ENCODE peak calls at places on chromosomes 3 and 15, in four cellular contexts. One of them, this sample, is unnamed.

GRCh38 chr3:5057857-5058324 is 64.2 kb upstream of the ARL8B start:
- DNase-seq in HepG2: peak; percentile 60
- DNase-seq in body of pancreas: peak; percentile 84
- DNase-seq in testis: peak; percentile 87
- DNase-seq in this sample: peak; percentile 49

GRCh38 chr15:66633346-66633745 is 67.5 kb upstream of the LCTL start:
- DNase-seq in body of pancreas: no peak
- DNase-seq in testis: no peak
- DNase-seq in HepG2: no peak
- DNase-seq in this sample: no peak

GRCh38 chr3:96101013-96101412 is 713.4 kb upstream of the EPHA6 start:
- DNase-seq in testis: no peak
- DNase-seq in HepG2: no peak
- DNase-seq in body of pancreas: no peak
- DNase-seq in this sample: no peak

GRCh38 chr3:50237754-50238548 is 1.9 kb downstream of the GNAI2 start:
- DNase-seq in HepG2: no peak
- DNase-seq in testis: peak; percentile 91
- DNase-seq in body of pancreas: peak; percentile 57
- DNase-seq in this sample: peak; percentile 88

GRCh38 chr3:71245971-71246860 is 337.3 kb downstream of the FOXP1 start:
- DNase-seq in HepG2: peak; percentile 76
- DNase-seq in body of pancreas: no peak
- DNase-seq in testis: peak; percentile 60
- DNase-seq in this sample: no peak

GRCh38 chr15:31280037-31280830 is 46.4 kb upstream of the KLF13 start:
- DNase-seq in testis: peak; percentile 92
- DNase-seq in body of pancreas: peak; percentile 25
- DNase-seq in HepG2: peak; percentile 68
- DNase-seq in this sample: no peak

GRCh38 chr3:195542261-195542660 is 864 bp downstream of the PPP1R2 start:
- DNase-seq in testis: no peak
- DNase-seq in HepG2: no peak
- DNase-seq in body of pancreas: no peak
- DNase-seq in this sample: no peak

GRCh38 chr3:175601521-175601920 is 742.4 kb downstream of the NAALADL2 start:
- DNase-seq in HepG2: no peak
- DNase-seq in body of pancreas: no peak
- DNase-seq in testis: no peak
- DNase-seq in this sample: no peak

GRCh38 chr3:148992635-148993230 is 1.4 kb downstream of the GYG1 start:
- DNase-seq in HepG2: no peak
- DNase-seq in body of pancreas: no peak
- DNase-seq in testis: no peak
- DNase-seq in this sample: no peak

GRCh38 chr3:81726735-81727134 is 34.7 kb downstream of the GBE1 start:
- DNase-seq in HepG2: no peak
- DNase-seq in testis: no peak
- DNase-seq in body of pancreas: no peak
- DNase-seq in this sample: no peak

GRCh38 chr3:22901684-22902083 is 301.4 kb upstream of the UBE2E2 start:
- DNase-seq in testis: no peak
- DNase-seq in HepG2: no peak
- DNase-seq in body of pancreas: no peak
- DNase-seq in this sample: no peak

GRCh38 chr3:196315821-196316220 is 2.2 kb downstream of the DYNLT2B start:
- DNase-seq in HepG2: no peak
- DNase-seq in testis: no peak
- DNase-seq in body of pancreas: no peak
- DNase-seq in this sample: no peak

GRCh38 chr3:39143051-39143885 is 10.1 kb downstream of the CSRNP1 start:
- DNase-seq in testis: no peak
- DNase-seq in body of pancreas: no peak
- DNase-seq in HepG2: no peak
- DNase-seq in this sample: no peak
- TF ChIP-seq POLR2A in testis: no peak
- TF ChIP-seq POLR2A in body of pancreas: no peak
- TF ChIP-seq POLR2A in HepG2: no peak
- TF ChIP-seq POLR2A in this sample: no peak

GRCh38 chr3:136861890-136862610 is at the start of gene NCK1:
- DNase-seq in HepG2: peak; percentile 95
- DNase-seq in body of pancreas: peak; percentile 98
- DNase-seq in testis: peak; percentile 99
- DNase-seq in this sample: peak; percentile 89
- TF ChIP-seq POLR2A in HepG2: peak; percentile 91
- TF ChIP-seq POLR2A in body of pancreas: peak; percentile 86
- TF ChIP-seq POLR2A in testis: peak; percentile 83
- TF ChIP-seq POLR2A in this sample: peak; percentile 96

GRCh38 chr15:42495361-42496212 is at the start of gene SNAP23:
- DNase-seq in body of pancreas: peak; percentile 94
- DNase-seq in HepG2: peak; percentile 94
- DNase-seq in testis: peak; percentile 96
- DNase-seq in this sample: peak; percentile 91
- TF ChIP-seq POLR2A in body of pancreas: peak; percentile 79
- TF ChIP-seq POLR2A in HepG2: peak; percentile 88
- TF ChIP-seq POLR2A in testis: peak; percentile 80
- TF ChIP-seq POLR2A in this sample: peak; percentile 64

DNA sequence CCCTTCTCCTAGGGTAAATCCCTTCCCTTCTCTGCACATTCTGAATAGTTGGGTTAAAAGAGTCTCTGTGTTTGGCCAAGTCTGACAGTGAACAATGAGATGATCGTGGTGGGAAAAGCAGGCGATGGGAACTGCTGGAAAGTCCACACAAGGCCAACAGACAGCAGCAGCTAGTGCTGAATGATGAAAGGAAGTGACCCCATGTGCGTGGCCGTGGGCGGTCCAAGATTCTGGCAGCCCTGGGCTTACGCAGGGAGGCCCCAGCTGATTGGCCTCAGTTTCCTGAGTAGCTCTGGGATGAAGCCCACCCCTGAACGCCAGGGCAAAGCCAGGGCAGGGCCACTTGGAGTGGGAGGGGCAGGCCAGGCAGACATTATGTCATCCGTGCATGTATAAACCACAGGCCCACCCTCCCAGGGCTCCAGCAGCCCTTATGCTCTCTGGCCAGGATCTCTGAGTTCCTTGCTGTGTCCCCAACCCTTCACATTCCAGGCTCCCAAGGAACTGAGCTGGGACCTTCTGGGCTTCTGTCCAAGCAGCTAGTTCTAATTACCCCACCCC is 57.8 kb downstream of the CDC25A start:
- DNase-seq in testis: peak; percentile 79
- DNase-seq in HepG2: no peak
- DNase-seq in body of pancreas: peak; percentile 33
- DNase-seq in this sample: no peak
- TF ChIP-seq POLR2A in testis: no peak
- TF ChIP-seq POLR2A in HepG2: no peak
- TF ChIP-seq POLR2A in body of pancreas: no peak
- TF ChIP-seq POLR2A in this sample: no peak

GRCh38 chr15:45448516-45448915 is 70.2 kb upstream of the GATM start:
- DNase-seq in HepG2: no peak
- DNase-seq in body of pancreas: no peak
- DNase-seq in testis: no peak
- DNase-seq in this sample: no peak
- TF ChIP-seq POLR2A in HepG2: no peak
- TF ChIP-seq POLR2A in body of pancreas: no peak
- TF ChIP-seq POLR2A in testis: no peak
- TF ChIP-seq POLR2A in this sample: no peak

GRCh38 chr3:88149516-88150362 is at the start of gene C3orf38:
- DNase-seq in HepG2: peak; percentile 92
- DNase-seq in testis: peak; percentile 96
- DNase-seq in body of pancreas: peak; percentile 85
- DNase-seq in this sample: peak; percentile 71
- TF ChIP-seq POLR2A in HepG2: peak; percentile 75
- TF ChIP-seq POLR2A in testis: no peak
- TF ChIP-seq POLR2A in body of pancreas: peak; percentile 31
- TF ChIP-seq POLR2A in this sample: peak; percentile 55

GRCh38 chr15:47517737-47518136 is 199.6 kb upstream of the SEMA6D start:
- DNase-seq in testis: no peak
- DNase-seq in HepG2: no peak
- DNase-seq in body of pancreas: no peak
- DNase-seq in this sample: no peak

DNA sequence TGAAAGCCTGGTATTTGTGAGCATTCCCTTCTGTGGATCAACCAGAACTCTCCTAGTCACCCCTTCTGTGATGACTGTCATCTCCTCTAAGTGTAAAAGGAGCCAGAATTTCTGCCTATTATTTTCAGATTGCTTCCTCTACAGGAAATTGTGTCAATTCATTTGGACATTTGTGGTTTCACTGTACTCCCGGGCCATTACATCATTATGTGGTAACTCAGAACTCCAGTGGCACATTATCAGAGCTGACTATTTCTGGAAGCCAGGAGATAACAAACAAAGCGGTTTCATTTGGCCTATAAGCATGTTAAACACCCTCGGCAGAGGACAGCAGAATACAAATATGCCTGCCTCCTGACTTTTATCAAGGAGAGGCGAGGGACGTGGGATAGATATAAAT is 193.6 kb upstream of the SEMA6D start:
- DNase-seq in testis: no peak
- DNase-seq in body of pancreas: no peak
- DNase-seq in HepG2: no peak
- DNase-seq in this sample: no peak
- TF ChIP-seq POLR2A in testis: no peak
- TF ChIP-seq POLR2A in body of pancreas: no peak
- TF ChIP-seq POLR2A in HepG2: no peak
- TF ChIP-seq POLR2A in this sample: no peak

DNA sequence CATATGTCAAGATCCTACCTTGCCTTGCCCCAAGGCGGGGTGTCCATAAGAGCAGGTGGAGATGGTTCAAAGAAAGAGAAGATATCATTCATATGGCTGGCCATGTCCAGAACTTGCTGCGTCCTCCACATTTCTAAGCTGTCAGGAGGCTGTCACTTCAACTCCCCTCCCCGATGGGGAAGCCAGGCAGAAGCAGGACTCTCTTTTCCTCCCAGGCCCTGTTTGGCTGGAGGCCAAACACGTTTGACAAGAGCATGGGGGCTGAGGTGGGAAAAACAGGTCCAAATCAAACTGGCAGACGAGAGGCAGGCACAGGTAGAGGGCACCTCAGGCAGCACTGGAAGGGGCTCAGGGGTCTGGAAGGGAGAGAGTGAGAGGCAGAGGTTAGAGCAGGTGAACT is 37.7 kb downstream of the MESD start:
- DNase-seq in testis: no peak
- DNase-seq in HepG2: no peak
- DNase-seq in body of pancreas: no peak
- DNase-seq in this sample: no peak
- TF ChIP-seq POLR2A in testis: no peak
- TF ChIP-seq POLR2A in HepG2: no peak
- TF ChIP-seq POLR2A in body of pancreas: no peak
- TF ChIP-seq POLR2A in this sample: no peak

DNA sequence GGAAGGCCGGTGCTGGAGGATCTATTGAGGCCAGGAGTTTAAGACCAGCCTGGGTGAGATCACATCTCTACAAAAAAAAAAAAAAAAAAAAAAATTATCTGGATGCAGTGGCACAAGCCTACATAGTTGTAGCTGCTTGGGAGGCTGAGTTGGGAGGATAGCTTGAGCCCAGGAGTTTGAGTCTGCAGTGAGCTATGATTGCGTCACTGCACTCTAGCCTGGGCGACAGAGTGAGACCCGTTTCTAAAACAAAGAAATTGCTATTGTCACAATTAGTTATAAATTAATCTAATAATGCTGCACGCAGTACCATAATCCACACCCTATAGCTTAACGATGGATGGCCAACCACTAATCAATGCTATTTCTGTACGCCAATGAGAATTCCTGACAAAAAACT is 10.7 kb downstream of the FLNB start:
- DNase-seq in HepG2: no peak
- DNase-seq in testis: no peak
- DNase-seq in body of pancreas: no peak
- DNase-seq in this sample: no peak
- TF ChIP-seq POLR2A in HepG2: no peak
- TF ChIP-seq POLR2A in testis: no peak
- TF ChIP-seq POLR2A in body of pancreas: no peak
- TF ChIP-seq POLR2A in this sample: no peak

GRCh38 chr15:90873998-90874605 is 5.7 kb downstream of the FURIN start:
- DNase-seq in HepG2: peak; percentile 97
- DNase-seq in testis: no peak
- DNase-seq in body of pancreas: peak; percentile 87
- DNase-seq in this sample: no peak

GRCh38 chr15:90871716-90872480 is 3.5 kb downstream of the FURIN start:
- DNase-seq in HepG2: no peak
- DNase-seq in body of pancreas: no peak
- DNase-seq in testis: peak; percentile 27
- DNase-seq in this sample: no peak

GRCh38 chr15:90871097-90871715 is 2.8 kb downstream of the FURIN start:
- DNase-seq in body of pancreas: no peak
- DNase-seq in testis: peak; percentile 36
- DNase-seq in HepG2: no peak
- DNase-seq in this sample: no peak

GRCh38 chr15:90873488-90873997 is 5.2 kb downstream of the FURIN start:
- DNase-seq in testis: no peak
- DNase-seq in HepG2: no peak
- DNase-seq in body of pancreas: no peak
- DNase-seq in this sample: no peak

DNA sequence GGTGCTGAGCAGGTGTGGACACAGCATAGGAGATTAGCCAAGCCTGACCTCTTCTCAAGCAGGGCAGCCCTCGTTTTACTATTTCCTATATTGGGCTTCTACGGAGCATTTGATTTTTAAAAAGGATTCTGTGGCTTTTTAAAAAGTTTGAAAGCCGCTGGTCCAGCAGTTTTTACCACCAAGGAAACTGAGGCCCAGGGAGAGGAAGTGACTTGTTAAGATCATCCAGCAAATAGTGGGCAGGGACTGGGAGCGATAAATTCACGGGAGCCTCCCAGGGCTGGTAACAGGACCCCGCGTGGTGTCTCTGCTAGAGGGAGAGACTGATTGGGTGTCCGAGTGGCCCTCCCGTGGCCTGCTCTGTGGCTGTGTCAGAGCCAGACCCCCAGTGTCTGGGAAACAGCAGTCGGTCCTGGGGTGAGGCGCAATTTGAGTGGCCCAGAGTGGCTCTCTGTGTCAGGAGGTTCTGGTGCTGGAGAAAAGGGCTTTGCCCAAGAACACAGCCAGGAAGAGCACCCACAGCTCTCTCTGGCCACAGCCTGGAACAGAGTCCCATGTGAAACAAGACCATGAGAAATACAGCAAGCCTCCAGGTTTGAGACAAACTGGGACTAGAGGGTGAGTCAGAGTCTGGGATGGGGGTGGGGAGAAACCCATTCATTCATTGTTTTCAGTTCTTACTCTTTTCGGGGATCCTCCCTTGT is 4.2 kb downstream of the FURIN start:
- DNase-seq in HepG2: peak; percentile 56
- DNase-seq in body of pancreas: no peak
- DNase-seq in testis: no peak
- DNase-seq in this sample: peak; percentile 79
- TF ChIP-seq POLR2A in HepG2: peak; percentile 35
- TF ChIP-seq POLR2A in body of pancreas: peak; percentile 74
- TF ChIP-seq POLR2A in testis: no peak
- TF ChIP-seq POLR2A in this sample: peak; percentile 31